ENCODE peak calls at places on chromosome 11, in seven cellular contexts. E is HuH-7.5; H is GM23248; Q is amniotic stem cell; J is GM18507; M is tibial nerve; C is effector CD4-positive, alpha-beta T cell. W is an unnamed sample.

GRCh38 chr11:74806267-74806666 is 57.6 kb downstream of the RNF169 start:
- DNase-seq in E (no peak), Q (no peak), M (no peak), C (no peak), H (no peak), J (no peak), W (no peak)

GRCh38 chr11:34427171-34427805 is 11.4 kb upstream of the CAT start:
- DNase-seq in Q (peak), H (peak), C (no peak), M (no peak), J (no peak), E (no peak), W (peak)

GRCh38 chr11:79419120-79419519 is 21.7 kb downstream of the TENM4 start:
- DNase-seq in C (no peak), E (no peak), M (no peak), Q (no peak), J (no peak), H (peak), W (no peak)

GRCh38 chr11:105155679-105156078 is 16.1 kb upstream of the CARD18 start:
- DNase-seq in H (no peak), J (no peak), C (no peak), M (no peak), E (no peak), Q (no peak), W (no peak)

GRCh38 chr11:130215531-130216220 is 56.1 kb downstream of the ST14 start:
- DNase-seq in C (no peak), J (no peak), E (no peak), Q (no peak), M (no peak), H (no peak), W (no peak)

GRCh38 chr11:447923-448731 is 2.0 kb upstream of the PTDSS2 start:
- DNase-seq in Q (peak), M (peak), J (peak), E (peak), H (peak), C (peak), W (peak)

GRCh38 chr11:13680501-13681264 is 12.2 kb downstream of the FAR1 start:
- DNase-seq in M (no peak), Q (no peak), E (no peak), H (peak), J (no peak), C (no peak), W (no peak)

GRCh38 chr11:25596701-25597100 is 735.2 kb upstream of the ANO3 start:
- DNase-seq in M (no peak), C (no peak), J (no peak), H (no peak), Q (no peak), E (no peak), W (no peak)

GRCh38 chr11:66936326-66936725 is 21.9 kb downstream of the PC start:
- DNase-seq in J (no peak), Q (no peak), C (no peak), H (peak), E (peak), M (no peak), W (peak)

GRCh38 chr11:47414685-47415070 is 6.3 kb downstream of the SLC39A13 start:
- DNase-seq in C (no peak), E (no peak), Q (no peak), M (no peak), J (no peak), H (no peak), W (no peak)

W was measured in BJ.